ENCODE peak calls at places on chromosomes 1 and 21, in four cellular contexts. K, W, F and S are unnamed samples.

GRCh38 chr1:37595440-37596181 is at the start of gene GNL2:
- DNase-seq in K (peak), W (peak), F (peak), S (peak)

GRCh38 chr1:234987415-234988159 is 141.1 kb downstream of the TOMM20 start:
- DNase-seq in K (peak), W (peak), F (peak), S (no peak)

GRCh38 chr21:35211767-35212166 is 162.7 kb upstream of the RUNX1 start:
- DNase-seq in K (peak), W (no peak), F (no peak), S (no peak)

GRCh38 chr1:53121319-53122172 is 20.9 kb downstream of the SLC1A7 start:
- DNase-seq in K (peak), W (no peak), F (no peak), S (no peak)

GRCh38 chr1:109924316-109924715 is 13.7 kb downstream of the CSF1 start:
- DNase-seq in K (no peak), W (no peak), F (no peak), S (no peak)

GRCh38 chr21:42039470-42039901 is 29.3 kb upstream of the ZBTB21 start:
- DNase-seq in K (peak), W (no peak), F (no peak), S (no peak)

GRCh38 chr1:184479435-184480202 is 92.8 kb downstream of the C1orf21 start:
- DNase-seq in K (no peak), W (no peak), F (no peak), S (no peak)

GRCh38 chr21:24375201-24375600 is 1232.1 kb downstream of the MRPL39 start:
- DNase-seq in K (no peak), W (no peak), F (peak), S (peak)

GRCh38 chr1:162069334-162070093 is at the start of gene NOS1AP:
- DNase-seq in K (no peak), W (peak), F (peak), S (no peak)

GRCh38 chr1:153963850-153964331 is 554 bp upstream of the SLC39A1 start:
- DNase-seq in K (no peak), W (peak), F (peak), S (no peak)

GRCh38 chr1:195466639-195467038 is 1141.6 kb downstream of the KCNT2 start:
- DNase-seq in K (no peak), W (no peak), F (no peak), S (no peak)

GRCh38 chr1:35488346-35488745 is 68.9 kb downstream of the KIAA0319L start:
- DNase-seq in K (peak), W (no peak), F (no peak), S (no peak)

GRCh38 chr1:62621907-62622306 is 24.6 kb downstream of the ANGPTL3 start:
- DNase-seq in K (peak), W (no peak), F (no peak), S (no peak)

GRCh38 chr1:31987231-31987630 is 26.4 kb upstream of the KHDRBS1 start:
- DNase-seq in K (no peak), W (no peak), F (peak), S (peak)

GRCh38 chr1:119893238-119893791 is 3.0 kb downstream of the ADAM30 start:
- DNase-seq in K (no peak), W (no peak), F (no peak), S (no peak)

GRCh38 chr1:150516616-150517015 is 1.1 kb downstream of the FALEC start:
- DNase-seq in K (no peak), W (no peak), F (no peak), S (no peak)

GRCh38 chr21:34042735-34043134 is 30.6 kb upstream of the MRPS6 start:
- DNase-seq in K (no peak), W (no peak), F (no peak), S (no peak)

GRCh38 chr1:205150651-205151428 is 29.1 kb upstream of the RBBP5 start:
- DNase-seq in K (peak), W (no peak), F (no peak), S (no peak)
- H3K23ac ChIP-seq in K (no peak), W (peak), F (no peak), S (no peak)

GRCh38 chr1:61053712-61054608 is 28.4 kb upstream of the NFIA start:
- DNase-seq in K (no peak), W (no peak), F (peak), S (peak)
- H3K23ac ChIP-seq in K (no peak), W (peak), F (no peak), S (no peak)

GRCh38 chr1:6301526-6301925 is 40.6 kb upstream of the GPR153 start:
- DNase-seq in K (peak), W (no peak), F (no peak), S (no peak)
- H3K23ac ChIP-seq in K (no peak), W (peak), F (no peak), S (no peak)

GRCh38 chr1:94542088-94542671 is 621 bp upstream of the F3 start:
- DNase-seq in K (peak), W (no peak), F (no peak), S (peak)
- H3K23ac ChIP-seq in K (peak), W (peak), F (no peak), S (no peak)

DNA sequence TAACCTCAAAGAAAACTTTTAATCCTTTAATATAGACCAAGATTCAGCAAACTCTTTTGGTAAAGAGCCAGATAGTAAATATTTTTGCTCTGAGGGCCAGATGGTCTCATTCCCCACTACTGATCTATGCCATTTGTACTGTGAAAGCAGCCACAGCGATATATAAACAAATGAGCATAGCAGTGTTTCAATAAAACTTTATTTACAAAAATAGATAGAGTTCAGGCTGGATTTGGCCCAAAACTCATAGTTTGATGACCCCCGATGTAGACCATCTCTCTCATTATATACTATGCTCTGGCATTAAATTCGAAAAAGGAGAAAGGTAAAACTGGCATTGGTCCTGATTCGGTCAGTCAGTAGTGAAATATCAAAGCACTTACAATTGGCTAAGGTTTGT is 195.8 kb upstream of the NRIP1 start:
- DNase-seq in K (no peak), W (no peak), F (no peak), S (no peak)
- H3K23ac ChIP-seq in K (no peak), W (no peak), F (no peak), S (no peak)